ENCODE peak calls at places on chromosomes 11 and 22, in six cellular contexts. L is H1, S is HepG2, B is HCT116, W is GM12878, D is K562. N is an unnamed sample.

GRCh38 chr11:6695377-6695776 is 12.2 kb upstream of the MRPL17 start:
- DNase-seq in L (no peak), S (no peak), B (no peak), W (no peak), D (no peak), N (peak)

GRCh38 chr11:120169981-120170698 is 32.2 kb upstream of the TRIM29 start:
- DNase-seq in L (peak), S (no peak), B (no peak), W (no peak), D (no peak), N (no peak)

GRCh38 chr11:2911088-2912037 is 17.9 kb downstream of the PHLDA2 start:
- DNase-seq in L (no peak), S (no peak), B (no peak), W (no peak), D (no peak), N (no peak)

GRCh38 chr22:50247748-50248147 is 2.9 kb upstream of the TUBGCP6 start:
- DNase-seq in L (peak), S (no peak), B (peak), W (no peak), D (peak), N (peak)

GRCh38 chr22:48750282-48750681 is 1077.4 kb downstream of the BRD1 start:
- DNase-seq in L (no peak), S (no peak), B (no peak), W (no peak), D (no peak), N (no peak)

GRCh38 chr22:23692598-23693291 is 1.9 kb downstream of the RGL4 start:
- DNase-seq in L (no peak), S (no peak), B (no peak), W (no peak), D (peak), N (no peak)

GRCh38 chr22:43001271-43002197 is 13.4 kb downstream of the PACSIN2 start:
- DNase-seq in L (no peak), S (peak), B (no peak), W (no peak), D (no peak), N (peak)

GRCh38 chr11:94671553-94672366 is 96.4 kb upstream of the AMOTL1 start:
- DNase-seq in L (peak), S (no peak), B (no peak), W (no peak), D (no peak), N (no peak)

GRCh38 chr11:62054484-62055121 is 69.2 kb upstream of the INCENP start:
- DNase-seq in L (no peak), S (peak), B (peak), W (no peak), D (peak), N (peak)

GRCh38 chr11:45918331-45918941 is 759 bp upstream of the PEX16 start:
- DNase-seq in L (peak), S (peak), B (no peak), W (no peak), D (peak), N (peak)

GRCh38 chr11:75277991-75278790 is 37.6 kb downstream of the TPBGL start:
- DNase-seq in L (no peak), S (no peak), B (no peak), W (no peak), D (no peak), N (no peak)

GRCh38 chr22:45310331-45311032 is 748 bp downstream of the FAM118A start:
- DNase-seq in L (no peak), S (no peak), B (no peak), W (no peak), D (no peak), N (peak)

GRCh38 chr11:134789104-134789503 is 377.1 kb upstream of the B3GAT1 start:
- DNase-seq in L (no peak), S (no peak), B (no peak), W (no peak), D (no peak), N (no peak)

GRCh38 chr11:132911186-132911585 is 621.1 kb downstream of the OPCML start:
- DNase-seq in L (no peak), S (no peak), B (no peak), W (no peak), D (no peak), N (no peak)

GRCh38 chr11:126139541-126140091 is 71.8 kb downstream of the RPUSD4 start:
- DNase-seq in L (no peak), S (no peak), B (no peak), W (no peak), D (no peak), N (no peak)

GRCh38 chr22:50483977-50484853 is 2.4 kb upstream of the MIOX start:
- DNase-seq in L (no peak), S (no peak), B (no peak), W (no peak), D (no peak), N (no peak)

GRCh38 chr22:44894782-44895181 is 115.0 kb downstream of the PHF21B start:
- DNase-seq in L (no peak), S (no peak), B (no peak), W (no peak), D (no peak), N (no peak)

GRCh38 chr22:40817737-40818136 is 1.4 kb downstream of the SLC25A17 start:
- DNase-seq in L (no peak), S (no peak), B (no peak), W (peak), D (peak), N (no peak)

GRCh38 chr11:129992161-129992944 is 10.3 kb downstream of the PRDM10 start:
- DNase-seq in L (peak), S (peak), B (peak), W (no peak), D (peak), N (peak)

GRCh38 chr11:100672483-100673038 is 14.5 kb upstream of the ARHGAP42 start:
- DNase-seq in L (no peak), S (no peak), B (no peak), W (no peak), D (no peak), N (no peak)

GRCh38 chr11:93197383-93198220 is at the start of gene SLC36A4:
- DNase-seq in L (peak), S (peak), B (peak), W (peak), D (peak), N (peak)
- TF ChIP-seq POLR2A in L (peak), S (peak), B (peak), W (peak), D (peak), N (peak)

DNA sequence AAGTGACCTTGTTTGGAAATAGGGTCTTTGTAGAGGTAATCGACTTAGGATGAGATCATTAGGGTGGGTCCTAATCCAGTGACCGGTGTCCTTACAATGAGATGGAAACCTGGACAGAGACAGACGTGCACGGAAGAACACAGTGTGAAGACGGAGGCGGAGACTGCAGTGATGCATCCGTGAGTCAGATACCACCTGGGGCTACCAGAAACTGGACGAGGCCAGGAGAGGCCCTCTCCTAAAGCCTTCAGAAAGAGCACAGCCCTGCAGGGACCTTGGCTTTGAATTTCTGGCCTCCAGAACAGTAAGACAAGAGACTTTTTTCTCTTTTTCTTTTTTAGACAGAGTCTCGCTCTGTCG is 82.5 kb downstream of the CELSR1 start:
- DNase-seq in L (no peak), S (no peak), B (peak), W (no peak), D (no peak), N (no peak)
- TF ChIP-seq MAX in L (no peak), S (no peak), B (peak), W (no peak), D (no peak), N (no peak)

DNA sequence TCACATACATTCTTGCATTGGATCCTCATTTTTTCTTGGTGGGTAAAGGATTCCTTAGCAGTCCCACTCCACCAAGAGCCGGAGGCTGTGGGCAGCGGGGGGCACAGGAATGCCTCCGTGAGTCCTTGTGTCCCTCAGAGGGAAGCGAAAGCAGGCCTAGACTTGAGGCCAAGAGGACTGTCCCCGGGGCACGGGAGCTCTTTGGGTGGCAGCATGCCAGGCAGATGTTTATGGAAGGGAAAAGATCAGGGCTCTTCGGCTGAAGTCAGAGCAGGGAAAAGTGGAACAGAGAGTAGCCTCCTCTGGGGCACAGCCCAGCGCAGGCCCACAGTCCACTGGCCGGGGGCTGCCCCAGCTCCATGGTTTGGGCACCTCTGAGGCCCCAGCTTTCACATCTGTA is 21.7 kb downstream of the LRFN4 start:
- DNase-seq in L (no peak), S (no peak), B (no peak), W (no peak), D (no peak), N (no peak)
- H3K9ac ChIP-seq in L (no peak), S (no peak), B (no peak), W (no peak), D (no peak), N (no peak)

GRCh38 chr11:102395720-102396358 is 48.8 kb downstream of the BIRC2 start:
- DNase-seq in L (no peak), S (no peak), B (no peak), W (no peak), D (no peak), N (no peak)

GRCh38 chr11:102396708-102397563 is 49.9 kb downstream of the BIRC2 start:
- DNase-seq in L (no peak), S (no peak), B (no peak), W (no peak), D (no peak), N (no peak)

GRCh38 chr11:102391549-102392237 is 44.7 kb downstream of the BIRC2 start:
- DNase-seq in L (no peak), S (no peak), B (no peak), W (no peak), D (no peak), N (no peak)

GRCh38 chr11:102390667-102391449 is 43.8 kb downstream of the BIRC2 start:
- DNase-seq in L (peak), S (peak), B (peak), W (no peak), D (peak), N (peak)

GRCh38 chr11:102393272-102393730 is 46.3 kb downstream of the BIRC2 start:
- DNase-seq in L (no peak), S (peak), B (no peak), W (no peak), D (no peak), N (no peak)
- TF ChIP-seq POLR2A in L (no peak), S (no peak), B (no peak), W (no peak), D (no peak), N (no peak)

N was measured in endothelial cell of umbilical vein.